ENCODE peak calls at places on chromosome 19, in seven cellular contexts. E is substantia nigra; I is ascending aorta; X is neural progenitor cell; R is CD4-positive, alpha-beta T cell; S is right lobe of liver; O is Peyer's patch. N is an unnamed sample.

GRCh38 chr19:45215391-45216191 is 29.6 kb downstream of the EXOC3L2 start:
- DNase-seq in S (peak; percentile 55), X (peak; percentile 47), O (no peak), E (no peak), R (no peak), I (no peak), N (peak; percentile 78)

GRCh38 chr19:5968431-5969373 is 9.2 kb downstream of the RANBP3 start:
- DNase-seq in I (no peak), R (no peak), X (no peak), E (no peak), S (no peak), O (no peak), N (peak; percentile 79)

GRCh38 chr19:49690656-49691242 is at the start of gene CPT1C:
- DNase-seq in R (no peak), O (peak; percentile 74), I (no peak), E (peak; percentile 81), X (peak; percentile 95), S (peak; percentile 72), N (peak; percentile 82)

GRCh38 chr19:14978377-14978776 is 1.3 kb downstream of the SLC1A6 start:
- DNase-seq in O (no peak), X (no peak), I (no peak), S (no peak), R (no peak), E (no peak), N (no peak)

GRCh38 chr19:18310966-18311365 is 11.9 kb downstream of the LSM4 start:
- DNase-seq in S (no peak), I (no peak), O (no peak), E (no peak), R (no peak), X (no peak), N (no peak)

GRCh38 chr19:19659646-19660245 is 3.7 kb downstream of the ATP13A1 start:
- DNase-seq in S (no peak), X (no peak), E (no peak), O (no peak), R (no peak), I (no peak), N (no peak)

GRCh38 chr19:50720921-50721291 is 1.3 kb upstream of the SHANK1 start:
- DNase-seq in E (no peak), I (no peak), R (no peak), S (no peak), X (peak; percentile 38), O (no peak), N (no peak)

GRCh38 chr19:45817725-45818301 is 2.7 kb upstream of the RSPH6A start:
- DNase-seq in R (no peak), E (no peak), X (peak; percentile 32), S (no peak), I (no peak), O (no peak), N (peak; percentile 34)

GRCh38 chr19:44212865-44213346 is 574 bp downstream of the ZNF227 start:
- DNase-seq in R (no peak), S (no peak), I (no peak), E (no peak), O (no peak), X (peak; percentile 28), N (no peak)

GRCh38 chr19:47176071-47176626 is 45.5 kb downstream of the SAE1 start:
- DNase-seq in R (no peak), X (no peak), S (no peak), E (no peak), O (no peak), I (no peak), N (no peak)

GRCh38 chr19:35264281-35265125 is 4.3 kb upstream of the USF2 start:
- DNase-seq in O (peak; percentile 45), E (no peak), X (no peak), I (no peak), R (no peak), S (no peak), N (peak; percentile 3)

GRCh38 chr19:47832723-47833122 is 11.0 kb downstream of the CRX start:
- DNase-seq in S (no peak), X (no peak), O (no peak), R (no peak), E (no peak), I (no peak), N (no peak)

GRCh38 chr19:898663-899062 is 5.4 kb downstream of the RNU6-9 start:
- DNase-seq in R (no peak), S (no peak), X (peak; percentile 54), O (no peak), E (no peak), I (no peak), N (no peak)

GRCh38 chr19:14349426-14349825 is 31.8 kb upstream of the ADGRE5 start:
- DNase-seq in O (no peak), E (no peak), R (no peak), X (no peak), I (no peak), S (no peak), N (no peak)

GRCh38 chr19:35721374-35721773 is 3.6 kb downstream of the KMT2B start:
- DNase-seq in R (no peak), X (no peak), O (no peak), I (no peak), E (no peak), S (peak; percentile 13), N (no peak)

GRCh38 chr19:32870981-32871451 is 1.4 kb upstream of the SLC7A9 start:
- DNase-seq in O (no peak), S (no peak), R (no peak), X (no peak), E (no peak), I (no peak), N (no peak)

GRCh38 chr19:15161028-15161984 is 39.5 kb downstream of the NOTCH3 start:
- DNase-seq in O (no peak), I (no peak), X (no peak), S (no peak), R (no peak), E (no peak), N (no peak)

GRCh38 chr19:16871870-16872269 is 16.9 kb upstream of the F2RL3 start:
- DNase-seq in X (no peak), R (no peak), S (no peak), E (no peak), O (no peak), I (no peak), N (no peak)

GRCh38 chr19:18846862-18847515 is 15.2 kb downstream of the UPF1 start:
- DNase-seq in S (peak; percentile 81), X (peak; percentile 91), I (no peak), E (peak; percentile 81), O (peak; percentile 78), R (peak; percentile 45), N (peak; percentile 78)

GRCh38 chr19:41570639-41571112 is 5.3 kb upstream of the CEACAM21 start:
- DNase-seq in X (peak; percentile 88), R (peak; percentile 81), E (peak; percentile 63), O (peak; percentile 83), S (peak; percentile 85), I (no peak), N (peak; percentile 84)

GRCh38 chr19:32421589-32422361 is 16.2 kb downstream of the DPY19L3 start:
- DNase-seq in E (no peak), O (no peak), I (no peak), R (no peak), X (no peak), S (no peak), N (peak; percentile 11)

DNA sequence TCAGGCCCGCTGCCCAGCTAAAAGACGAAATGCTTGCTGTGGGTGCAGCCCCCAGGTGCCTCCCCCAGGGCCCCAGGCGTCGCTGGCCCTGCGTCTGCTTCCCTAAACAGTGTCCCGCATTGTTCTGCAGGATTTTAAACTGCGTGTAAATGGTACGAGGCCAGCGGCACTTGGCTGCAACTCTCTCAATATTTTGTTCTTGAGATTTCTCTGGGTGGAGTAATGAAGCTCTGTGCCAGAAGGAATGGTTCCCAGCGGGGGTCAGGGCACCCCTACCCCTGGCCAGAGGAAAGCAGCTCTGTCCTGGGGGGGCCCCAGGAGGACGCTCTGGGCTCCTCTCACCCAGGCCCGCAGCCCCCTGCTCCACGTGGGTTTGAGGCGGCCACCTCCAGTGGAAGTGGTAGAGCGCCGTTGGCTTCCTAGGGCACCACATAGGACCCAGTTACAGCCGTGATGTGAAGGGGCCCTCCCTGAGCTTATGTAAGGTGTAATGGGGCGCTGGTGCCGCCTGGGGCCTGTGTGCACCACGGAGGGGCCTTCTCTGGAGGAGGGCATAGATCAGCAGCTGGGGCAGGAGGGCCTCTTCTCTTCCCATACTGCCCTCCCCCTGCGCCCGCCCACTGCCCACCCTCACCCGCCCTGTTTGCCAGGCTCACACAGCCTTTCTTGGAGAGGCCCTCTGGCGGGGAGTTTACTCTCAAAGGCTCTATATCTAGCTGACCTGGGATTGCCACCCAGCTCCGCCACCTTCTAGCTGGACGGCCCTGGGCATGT is 19.8 kb downstream of the PAK4 start:
- DNase-seq in R (no peak), S (no peak), I (no peak), X (no peak), O (no peak), E (peak; percentile 76), N (peak; percentile 67)
- H3K27ac ChIP-seq in R (no peak overlapping the region), S (no peak overlapping the region), I (peak overlapping the region; percentile 64), X (peak overlapping the region; percentile 52), O (no peak overlapping the region), E (peak overlapping the region; percentile 94), N (peak overlapping the region; percentile 71)

GRCh38 chr19:55606817-55607216 is 1.4 kb downstream of the ZNF865 start:
- DNase-seq in S (no peak), O (no peak), E (no peak), I (no peak), R (no peak), X (no peak), N (no peak)
- H3K27ac ChIP-seq in S (no peak overlapping the region), O (peak overlapping the region; percentile 99), E (no peak overlapping the region), I (peak overlapping the region; percentile 98), R (peak overlapping the region; percentile 92), X (no peak overlapping the region), N (no peak overlapping the region)

DNA sequence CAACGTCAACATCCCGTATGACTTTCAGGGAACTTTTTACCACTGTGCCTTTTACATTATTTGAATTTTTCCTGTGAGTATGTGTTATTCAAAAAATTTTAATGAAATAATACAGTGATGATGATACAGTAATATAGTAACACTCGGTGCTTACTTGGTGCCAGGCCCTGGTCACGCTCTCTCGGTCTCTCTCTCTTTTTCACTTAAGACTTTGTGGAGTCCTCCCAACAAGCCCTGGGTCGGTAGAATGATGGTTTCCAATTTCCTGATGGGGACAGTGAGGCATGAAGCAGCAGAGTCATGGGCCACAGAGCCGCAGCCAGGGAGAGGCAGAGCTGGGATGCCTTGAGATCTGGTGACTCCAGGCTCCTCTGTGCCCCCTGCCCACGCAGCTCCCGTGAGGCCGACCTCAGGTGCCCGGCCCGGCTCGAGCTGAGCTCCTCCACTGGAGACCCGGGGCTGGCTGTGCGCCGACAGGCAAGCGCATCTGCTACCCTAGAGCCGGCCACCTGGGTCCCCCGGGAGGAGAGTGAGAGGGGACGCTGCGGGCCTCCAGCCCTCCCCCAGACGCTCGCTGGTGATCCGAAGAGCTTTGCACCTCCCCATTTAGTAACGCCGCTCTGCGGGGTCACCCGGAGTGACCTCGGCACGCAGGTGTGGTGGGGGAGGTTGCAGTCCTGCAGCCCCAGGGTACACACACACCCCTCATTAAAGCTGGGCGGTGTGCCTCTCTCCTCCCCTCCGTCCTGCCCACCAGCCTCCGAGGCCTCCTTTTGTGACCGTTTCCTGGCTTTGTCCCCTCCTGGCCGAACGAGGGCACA is 4.4 kb upstream of the SBK3 start:
- DNase-seq in X (peak; percentile 88), E (no peak), R (no peak), S (peak; percentile 38), O (no peak), I (no peak), N (no peak)
- H3K27ac ChIP-seq in X (peak overlapping the region; percentile 82), E (no peak overlapping the region), R (no peak overlapping the region), S (no peak overlapping the region), O (no peak overlapping the region), I (peak overlapping the region; percentile 70), N (peak overlapping the region; percentile 23)

GRCh38 chr19:13044160-13044853 is 49.0 kb downstream of the NFIX start:
- DNase-seq in X (no peak), E (no peak), R (no peak), S (no peak), I (no peak), O (no peak), N (no peak)
- H3K27ac ChIP-seq in X (no peak overlapping the region), E (peak overlapping the region; percentile 28), R (no peak overlapping the region), S (no peak overlapping the region), I (peak overlapping the region; percentile 97), O (no peak overlapping the region), N (peak overlapping the region; percentile 20)

GRCh38 chr19:29630661-29631060 is 24.6 kb downstream of the POP4 start:
- DNase-seq in X (no peak), I (no peak), O (peak; percentile 9), R (no peak), E (no peak), S (no peak), N (no peak)
- H3K27ac ChIP-seq in X (no peak overlapping the region), I (no peak overlapping the region), O (no peak overlapping the region), R (no peak overlapping the region), E (no peak overlapping the region), S (no peak overlapping the region), N (no peak overlapping the region)

N was measured in body of pancreas.